ENCODE peak calls at places on chromosomes 7 and 10, in eight cellular contexts. A, Z, O, V, U, M, P and N are unnamed samples.

GRCh38 chr7:128076216-128076821 is 45.1 kb upstream of the LRRC4 start:
- DNase-seq in A (no peak), Z (no peak), O (no peak), V (no peak), U (no peak), M (no peak), P (no peak), N (no peak)

GRCh38 chr10:27391916-27392315 is 112.2 kb upstream of the RAB18 start:
- DNase-seq in A (no peak), Z (no peak), O (no peak), V (no peak), U (no peak), M (no peak), P (no peak), N (no peak)

GRCh38 chr10:116720241-116721047 is 21.9 kb downstream of the HSPA12A start:
- DNase-seq in A (no peak), Z (no peak), O (no peak), V (no peak), U (peak; percentile 60), M (no peak), P (peak; percentile 27), N (no peak)

GRCh38 chr7:100890640-100891521 is 1.4 kb upstream of the UFSP1 start:
- DNase-seq in A (no peak), Z (no peak), O (no peak), V (no peak), U (no peak), M (no peak), P (no peak), N (no peak)

GRCh38 chr7:108973075-108973474 is 403.4 kb downstream of the DNAJB9 start:
- DNase-seq in A (no peak), Z (no peak), O (peak; percentile 28), V (no peak), U (no peak), M (no peak), P (no peak), N (no peak)

GRCh38 chr10:104099941-104100340 is 14.3 kb upstream of the COL17A1 start:
- DNase-seq in A (no peak), Z (no peak), O (no peak), V (peak; percentile 23), U (no peak), M (no peak), P (no peak), N (no peak)

GRCh38 chr7:43372656-43373355 is 210.1 kb upstream of the STK17A start:
- DNase-seq in A (no peak), Z (no peak), O (no peak), V (no peak), U (no peak), M (no peak), P (no peak), N (no peak)

GRCh38 chr7:146175716-146176115 is 59.1 kb downstream of the CNTNAP2 start:
- DNase-seq in A (no peak), Z (no peak), O (no peak), V (no peak), U (no peak), M (no peak), P (no peak), N (no peak)

GRCh38 chr7:105976868-105977267 is 13.8 kb downstream of the CDHR3 start:
- DNase-seq in A (no peak), Z (no peak), O (no peak), V (no peak), U (no peak), M (no peak), P (no peak), N (no peak)

GRCh38 chr7:120480930-120481329 is 208.0 kb downstream of the KCND2 start:
- DNase-seq in A (no peak), Z (no peak), O (no peak), V (no peak), U (no peak), M (no peak), P (no peak), N (no peak)

GRCh38 chr10:32232378-32232777 is 114.6 kb downstream of the EPC1 start:
- DNase-seq in A (no peak), Z (no peak), O (no peak), V (no peak), U (no peak), M (no peak), P (no peak), N (no peak)

GRCh38 chr7:124276005-124276606 is 243.2 kb upstream of the TMEM229A start:
- DNase-seq in A (peak; percentile 8), Z (no peak), O (peak; percentile 45), V (peak; percentile 22), U (no peak), M (no peak), P (peak; percentile 19), N (no peak)

GRCh38 chr10:60377955-60378354 is 11.7 kb downstream of the ANK3 start:
- DNase-seq in A (no peak), Z (no peak), O (no peak), V (peak; percentile 58), U (no peak), M (no peak), P (no peak), N (no peak)

GRCh38 chr10:24849051-24849450 is 103.4 kb downstream of the PRTFDC1 start:
- DNase-seq in A (no peak), Z (no peak), O (no peak), V (no peak), U (no peak), M (no peak), P (no peak), N (no peak)

GRCh38 chr10:78464856-78465221 is 431.2 kb downstream of the RPS24 start:
- DNase-seq in A (no peak), Z (peak; percentile 18), O (no peak), V (no peak), U (peak; percentile 21), M (no peak), P (no peak), N (peak; percentile 70)

GRCh38 chr7:71733108-71733870 is 601.3 kb downstream of the GALNT17 start:
- DNase-seq in A (peak; percentile 76), Z (peak; percentile 83), O (peak; percentile 3), V (peak; percentile 22), U (peak; percentile 80), M (peak; percentile 73), P (peak; percentile 73), N (no peak)

GRCh38 chr7:117216010-117216409 is 106.8 kb downstream of the WNT2 start:
- DNase-seq in A (no peak), Z (no peak), O (no peak), V (no peak), U (no peak), M (no peak), P (no peak), N (no peak)

GRCh38 chr10:100637785-100638184 is 102.0 kb downstream of the HIF1AN start:
- DNase-seq in A (no peak), Z (no peak), O (peak; percentile 56), V (no peak), U (no peak), M (no peak), P (no peak), N (no peak)

GRCh38 chr7:21448974-21449373 is 21.1 kb downstream of the SP4 start:
- DNase-seq in A (no peak), Z (no peak), O (no peak), V (no peak), U (no peak), M (no peak), P (no peak), N (no peak)

GRCh38 chr10:103504181-103504783 is 10.8 kb downstream of the NEURL1 start:
- DNase-seq in A (no peak), Z (peak; percentile 34), O (peak; percentile 61), V (peak; percentile 94), U (no peak), M (no peak), P (no peak), N (no peak)

GRCh38 chr10:103506061-103506460 is 12.6 kb downstream of the NEURL1 start:
- DNase-seq in A (no peak), Z (no peak), O (no peak), V (no peak), U (no peak), M (no peak), P (no peak), N (no peak)

DNA sequence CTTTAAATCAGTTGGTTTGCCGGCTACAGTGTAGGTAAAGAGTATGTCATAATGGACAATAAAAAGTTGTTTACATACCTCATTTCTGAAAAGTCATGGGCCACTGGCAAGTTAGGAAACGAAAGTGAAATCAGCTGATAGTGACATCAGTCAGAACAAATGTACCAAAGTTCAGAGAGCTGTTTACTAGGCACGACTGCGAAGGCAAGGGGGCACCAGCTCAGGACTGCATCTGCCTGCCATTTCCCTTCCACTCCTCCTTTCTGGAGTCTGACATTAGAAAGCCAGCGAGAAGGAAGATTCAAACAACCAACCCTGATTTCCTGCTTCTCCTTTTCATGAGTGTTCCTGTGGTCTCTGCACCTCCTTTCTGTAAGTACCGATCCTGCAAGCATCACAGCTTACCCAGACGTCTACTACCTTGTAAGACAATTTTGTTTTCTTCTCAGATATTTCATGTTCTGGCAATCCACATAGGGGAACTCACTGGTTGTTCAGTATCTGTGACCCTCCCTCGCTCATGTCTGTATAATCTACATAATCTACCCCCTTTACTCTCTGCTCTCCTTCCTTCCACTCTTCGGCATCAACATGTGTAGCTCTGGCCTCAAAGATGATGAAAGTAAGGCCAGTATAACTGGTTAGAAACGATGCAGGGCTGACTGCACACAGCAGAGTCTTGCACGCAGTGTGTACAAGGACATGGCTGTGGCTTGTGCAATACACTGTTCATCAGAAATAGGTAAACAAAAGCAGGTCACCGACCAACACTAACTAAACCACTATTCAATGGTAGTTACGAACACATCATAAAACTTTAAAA is at the start of gene TMEM140:
- DNase-seq in A (peak; percentile 67), Z (peak; percentile 64), O (no peak), V (peak; percentile 64), U (peak; percentile 82), M (peak; percentile 54), P (peak; percentile 75), N (peak; percentile 87)
- TF ChIP-seq POLR2A in A (peak; percentile 84), Z (no peak), O (no peak), V (no peak), U (peak; percentile 86), M (no peak), P (peak; percentile 84), N (no peak)

DNA sequence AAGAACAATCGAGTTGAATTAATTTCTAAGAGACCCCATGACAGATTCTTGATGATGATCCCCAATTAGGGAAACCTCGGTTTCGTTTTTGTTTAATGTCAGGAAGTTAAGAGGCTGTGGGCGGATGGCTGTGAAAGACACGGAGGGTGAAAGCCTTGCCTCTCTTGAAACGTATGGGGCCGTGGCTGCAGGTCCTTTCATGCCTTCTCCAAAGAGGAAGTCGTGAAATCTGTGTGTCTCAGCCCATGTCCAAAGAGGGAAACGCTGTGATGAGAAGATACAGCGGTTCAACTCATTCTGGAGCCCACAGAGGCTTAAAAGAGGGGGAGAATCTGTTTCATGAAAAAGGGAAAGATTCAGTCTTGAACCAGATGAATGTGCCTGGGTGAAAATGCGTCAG is 51.4 kb upstream of the CARD11 start:
- DNase-seq in A (peak; percentile 21), Z (no peak), O (no peak), V (no peak), U (no peak), M (peak; percentile 22), P (peak; percentile 25), N (no peak)
- H3K4me3 ChIP-seq in A (no peak overlapping the region), Z (peak overlapping the region; percentile 3), O (no peak overlapping the region), V (no peak overlapping the region), U (no peak overlapping the region), M (no peak overlapping the region), P (no peak overlapping the region), N (no peak overlapping the region)

GRCh38 chr10:132946311-132946710 is 3.9 kb upstream of the CFAP46 start:
- DNase-seq in A (no peak), Z (no peak), O (no peak), V (no peak), U (no peak), M (no peak), P (no peak), N (no peak)
- H3K27me3 ChIP-seq in A (peaks cover 49% of the 10 kb centered on the region), Z (peaks cover 33% of the 10 kb centered on the region), O (peaks cover 6% of the 10 kb centered on the region), V (peaks cover 7% of the 10 kb centered on the region), U (peaks cover 6% of the 10 kb centered on the region), M (peaks cover 14% of the 10 kb centered on the region), P (peaks cover 46% of the 10 kb centered on the region), N (no peaks in the 10 kb centered on the region)

GRCh38 chr10:118754556-118755423 is at the start of gene CACUL1:
- DNase-seq in A (peak; percentile 99), Z (peak; percentile 100), O (peak; percentile 100), V (peak; percentile 100), U (peak; percentile 100), M (peak; percentile 100), P (peak; percentile 100), N (peak; percentile 100)
- TF ChIP-seq POLR2A in A (peak; percentile 53), Z (no peak), O (peak; percentile 91), V (peak; percentile 85), U (peak; percentile 70), M (no peak), P (peak; percentile 72), N (no peak)